ENCODE peak calls at places on chromosomes 11 and 22, in eight cellular contexts. D, X, N, E, J, H, O and Q are unnamed samples.
A peak's percentile ranks its signal among the peaks of the same experiment; 100 is the strongest.

GRCh38 chr22:26326803-26327202 is 102.3 kb upstream of the ASPHD2 start:
- DNase-seq in D (no peak), X (no peak), N (no peak), E (no peak), J (no peak), H (no peak), O (no peak), Q (no peak)

GRCh38 chr11:130644187-130644586 is 195.7 kb downstream of the ADAMTS15 start:
- DNase-seq in D (no peak), X (no peak), N (peak; percentile 29), E (no peak), J (no peak), H (no peak), O (no peak), Q (no peak)

GRCh38 chr11:73334244-73335203 is 26.4 kb downstream of the ARHGEF17 start:
- DNase-seq in D (no peak), X (peak; percentile 97), N (no peak), E (peak; percentile 90), J (peak; percentile 87), H (peak; percentile 70), O (peak; percentile 91), Q (peak; percentile 88)

GRCh38 chr11:122796128-122796717 is 42.1 kb upstream of the CRTAM start:
- DNase-seq in D (no peak), X (peak; percentile 29), N (no peak), E (peak; percentile 56), J (peak; percentile 73), H (no peak), O (peak; percentile 36), Q (peak; percentile 27)

GRCh38 chr11:30143098-30143705 is 87.6 kb upstream of the FSHB start:
- DNase-seq in D (no peak), X (peak; percentile 5), N (no peak), E (peak; percentile 58), J (no peak), H (no peak), O (peak; percentile 15), Q (no peak)

GRCh38 chr11:62013266-62014157 is 46.1 kb upstream of the FTH1 start:
- DNase-seq in D (no peak), X (peak; percentile 25), N (no peak), E (peak; percentile 32), J (no peak), H (peak; percentile 45), O (no peak), Q (no peak)

GRCh38 chr11:27423125-27423524 is 49.5 kb downstream of the LGR4 start:
- DNase-seq in D (no peak), X (peak; percentile 94), N (no peak), E (peak; percentile 97), J (no peak), H (peak; percentile 62), O (peak; percentile 80), Q (no peak)

GRCh38 chr22:46300491-46300890 is 3.8 kb downstream of the GTSE1 start:
- DNase-seq in D (no peak), X (no peak), N (no peak), E (no peak), J (no peak), H (no peak), O (no peak), Q (no peak)

GRCh38 chr22:35752833-35753189 is 35.1 kb downstream of the APOL5 start:
- DNase-seq in D (no peak), X (peak; percentile 44), N (no peak), E (no peak), J (no peak), H (no peak), O (no peak), Q (no peak)

GRCh38 chr11:59756496-59756840 is 1.3 kb downstream of the STX3 start:
- DNase-seq in D (no peak), X (peak; percentile 8), N (no peak), E (no peak), J (no peak), H (no peak), O (no peak), Q (no peak)

GRCh38 chr11:91804057-91804456 is 420.6 kb upstream of the FAT3 start:
- DNase-seq in D (no peak), X (no peak), N (peak; percentile 29), E (peak; percentile 6), J (no peak), H (no peak), O (no peak), Q (no peak)

GRCh38 chr11:94933225-94934130 is 39.9 kb downstream of the CWC15 start:
- DNase-seq in D (no peak), X (peak; percentile 94), N (no peak), E (peak; percentile 91), J (peak; percentile 77), H (no peak), O (peak; percentile 97), Q (peak; percentile 55)

GRCh38 chr11:129894281-129895125 is 875 bp downstream of the NFRKB start:
- DNase-seq in D (no peak), X (peak; percentile 5), N (no peak), E (peak; percentile 2), J (no peak), H (no peak), O (peak; percentile 3), Q (no peak)

GRCh38 chr11:13939952-13940610 is 22.4 kb upstream of the SPON1 start:
- DNase-seq in D (peak; percentile 46), X (no peak), N (no peak), E (no peak), J (no peak), H (no peak), O (no peak), Q (no peak)

GRCh38 chr11:102783720-102784119 is 3.3 kb upstream of the MMP10 start:
- DNase-seq in D (no peak), X (no peak), N (no peak), E (no peak), J (no peak), H (no peak), O (no peak), Q (no peak)

GRCh38 chr22:20056696-20057386 is 23.2 kb upstream of the DGCR8 start:
- DNase-seq in D (no peak), X (no peak), N (no peak), E (no peak), J (no peak), H (no peak), O (no peak), Q (no peak)

GRCh38 chr11:76336597-76336996 is 44.3 kb downstream of the THAP12 start:
- DNase-seq in D (no peak), X (no peak), N (no peak), E (no peak), J (no peak), H (no peak), O (no peak), Q (no peak)

GRCh38 chr22:38491707-38492348 is 14.3 kb downstream of the DDX17 start:
- DNase-seq in D (no peak), X (no peak), N (no peak), E (no peak), J (no peak), H (no peak), O (peak; percentile 50), Q (no peak)

GRCh38 chr22:17916226-17916889 is 108.0 kb downstream of the MICAL3 start:
- DNase-seq in D (no peak), X (no peak), N (no peak), E (no peak), J (peak; percentile 49), H (no peak), O (no peak), Q (no peak)

GRCh38 chr22:37222440-37222971 is 10.2 kb upstream of the SSTR3 start:
- DNase-seq in D (no peak), X (no peak), N (no peak), E (no peak), J (no peak), H (no peak), O (no peak), Q (no peak)
- TF ChIP-seq CTCF in D (no peak), X (no peak), N (no peak), E (no peak), J (no peak), H (no peak), O (no peak), Q (no peak)

GRCh38 chr11:134331565-134332188 is at the start of gene GLB1L2:
- DNase-seq in D (no peak), X (peak; percentile 36), N (no peak), E (peak; percentile 58), J (peak; percentile 80), H (peak; percentile 84), O (no peak), Q (peak; percentile 62)

GRCh38 chr11:134332189-134332631 is 422 bp downstream of the GLB1L2 start:
- DNase-seq in D (no peak), X (no peak), N (no peak), E (no peak), J (no peak), H (no peak), O (no peak), Q (no peak)

GRCh38 chr11:134333951-134334350 is 2.2 kb downstream of the GLB1L2 start:
- DNase-seq in D (no peak), X (no peak), N (no peak), E (no peak), J (no peak), H (no peak), O (no peak), Q (no peak)

GRCh38 chr11:134333312-134333711 is 1.5 kb downstream of the GLB1L2 start:
- DNase-seq in D (no peak), X (no peak), N (no peak), E (peak; percentile 21), J (no peak), H (no peak), O (no peak), Q (no peak)

GRCh38 chr11:134332782-134333181 is 994 bp downstream of the GLB1L2 start:
- DNase-seq in D (no peak), X (no peak), N (no peak), E (no peak), J (no peak), H (no peak), O (no peak), Q (no peak)
- H3K4me3 ChIP-seq in D (no peak overlapping the region), X (no peak overlapping the region), N (peak overlapping the region; percentile 71), E (no peak overlapping the region), J (no peak overlapping the region), H (no peak overlapping the region), O (no peak overlapping the region), Q (no peak overlapping the region)

GRCh38 chr11:64998690-64999431 is 2.1 kb upstream of the BATF2 start:
- DNase-seq in D (no peak), X (no peak), N (no peak), E (no peak), J (no peak), H (no peak), O (no peak), Q (no peak)

GRCh38 chr11:64994318-64994717 is 2.5 kb downstream of the BATF2 start:
- DNase-seq in D (no peak), X (no peak), N (no peak), E (no peak), J (no peak), H (no peak), O (no peak), Q (no peak)

GRCh38 chr11:64996327-64996709 is 453 bp downstream of the BATF2 start:
- DNase-seq in D (no peak), X (no peak), N (no peak), E (no peak), J (no peak), H (no peak), O (no peak), Q (no peak)

GRCh38 chr11:64998141-64998540 is 1.4 kb upstream of the BATF2 start:
- DNase-seq in D (no peak), X (no peak), N (no peak), E (no peak), J (no peak), H (no peak), O (no peak), Q (no peak)

GRCh38 chr11:64996710-64997380 is at the start of gene BATF2:
- DNase-seq in D (no peak), X (peak; percentile 90), N (peak; percentile 49), E (peak; percentile 83), J (peak; percentile 94), H (peak; percentile 92), O (peak; percentile 83), Q (peak; percentile 77)
- TF ChIP-seq CTCF in D (no peak), X (peak; percentile 53), N (peak; percentile 97), E (peak; percentile 35), J (peak; percentile 58), H (peak; percentile 59), O (peak; percentile 64), Q (peak; percentile 31)

GRCh38 chr11:132626446-132626845 is 905.9 kb downstream of the OPCML start:
- DNase-seq in D (no peak), X (no peak), N (no peak), E (no peak), J (no peak), H (no peak), O (no peak), Q (no peak)
- H3K4me3 ChIP-seq in D (no peak overlapping the region), X (no peak overlapping the region), N (no peak overlapping the region), E (no peak overlapping the region), J (no peak overlapping the region), H (no peak overlapping the region), O (no peak overlapping the region), Q (no peak overlapping the region)